ENCODE peak calls at places on chromosomes 13 and 19, in six cellular contexts. One of them, this sample, is unnamed.

GRCh38 chr19:42290523-42291436 is 11.2 kb upstream of the PRR19 start:
- DNase-seq in cardiac muscle cell: no peak
- DNase-seq in coronary artery: no peak
- DNase-seq in CD8-positive, alpha-beta memory T cell: peak
- DNase-seq in fibroblast of lung: no peak
- DNase-seq in aorta: no peak
- DNase-seq in this sample: no peak

GRCh38 chr13:36438594-36439483 is 6.5 kb downstream of the CCNA1 start:
- DNase-seq in cardiac muscle cell: no peak
- DNase-seq in coronary artery: no peak
- DNase-seq in CD8-positive, alpha-beta memory T cell: no peak
- DNase-seq in fibroblast of lung: no peak
- DNase-seq in aorta: no peak
- DNase-seq in this sample: no peak

GRCh38 chr19:10518444-10519361 is 1.5 kb upstream of the S1PR5 start:
- DNase-seq in cardiac muscle cell: no peak
- DNase-seq in coronary artery: no peak
- DNase-seq in CD8-positive, alpha-beta memory T cell: no peak
- DNase-seq in fibroblast of lung: no peak
- DNase-seq in aorta: no peak
- DNase-seq in this sample: no peak

GRCh38 chr19:54673222-54673621 is 10.4 kb downstream of the LILRB4 start:
- DNase-seq in cardiac muscle cell: no peak
- DNase-seq in coronary artery: no peak
- DNase-seq in CD8-positive, alpha-beta memory T cell: no peak
- DNase-seq in fibroblast of lung: no peak
- DNase-seq in aorta: no peak
- DNase-seq in this sample: no peak

GRCh38 chr13:23086951-23087350 is 93.8 kb upstream of the SGCG start:
- DNase-seq in cardiac muscle cell: no peak
- DNase-seq in coronary artery: no peak
- DNase-seq in CD8-positive, alpha-beta memory T cell: no peak
- DNase-seq in fibroblast of lung: no peak
- DNase-seq in aorta: no peak
- DNase-seq in this sample: no peak

GRCh38 chr13:112448621-112449544 is 72.7 kb downstream of the SPACA7 start:
- DNase-seq in cardiac muscle cell: no peak
- DNase-seq in coronary artery: peak
- DNase-seq in CD8-positive, alpha-beta memory T cell: no peak
- DNase-seq in fibroblast of lung: no peak
- DNase-seq in aorta: peak
- DNase-seq in this sample: no peak

GRCh38 chr19:47049307-47049700 is 880 bp upstream of the TMEM160 start:
- DNase-seq in cardiac muscle cell: peak
- DNase-seq in coronary artery: no peak
- DNase-seq in CD8-positive, alpha-beta memory T cell: no peak
- DNase-seq in fibroblast of lung: no peak
- DNase-seq in aorta: no peak
- DNase-seq in this sample: peak

GRCh38 chr13:77699059-77699680 is 1.7 kb downstream of the SLAIN1 start:
- DNase-seq in cardiac muscle cell: no peak
- DNase-seq in coronary artery: no peak
- DNase-seq in CD8-positive, alpha-beta memory T cell: no peak
- DNase-seq in fibroblast of lung: no peak
- DNase-seq in aorta: no peak
- DNase-seq in this sample: no peak

GRCh38 chr19:43784981-43785808 is 4.4 kb upstream of the KCNN4 start:
- DNase-seq in cardiac muscle cell: peak
- DNase-seq in coronary artery: no peak
- DNase-seq in CD8-positive, alpha-beta memory T cell: peak
- DNase-seq in fibroblast of lung: peak
- DNase-seq in aorta: peak
- DNase-seq in this sample: peak

GRCh38 chr13:34657716-34658115 is 284.4 kb upstream of the NBEA start:
- DNase-seq in cardiac muscle cell: no peak
- DNase-seq in coronary artery: no peak
- DNase-seq in CD8-positive, alpha-beta memory T cell: no peak
- DNase-seq in fibroblast of lung: peak
- DNase-seq in aorta: no peak
- DNase-seq in this sample: no peak

GRCh38 chr13:60931858-60932546 is 483.6 kb downstream of the PCDH20 start:
- DNase-seq in cardiac muscle cell: no peak
- DNase-seq in coronary artery: no peak
- DNase-seq in CD8-positive, alpha-beta memory T cell: no peak
- DNase-seq in fibroblast of lung: no peak
- DNase-seq in aorta: no peak
- DNase-seq in this sample: no peak

GRCh38 chr19:35557539-35558399 is 5.7 kb downstream of the ATP4A start:
- DNase-seq in cardiac muscle cell: peak
- DNase-seq in coronary artery: no peak
- DNase-seq in CD8-positive, alpha-beta memory T cell: peak
- DNase-seq in fibroblast of lung: peak
- DNase-seq in aorta: peak
- DNase-seq in this sample: peak

GRCh38 chr13:88552966-88553365 is 881.8 kb downstream of the SLITRK5 start:
- DNase-seq in cardiac muscle cell: no peak
- DNase-seq in coronary artery: no peak
- DNase-seq in CD8-positive, alpha-beta memory T cell: no peak
- DNase-seq in fibroblast of lung: no peak
- DNase-seq in aorta: no peak
- DNase-seq in this sample: no peak

GRCh38 chr13:29523199-29523931 is 72.1 kb downstream of the SLC7A1 start:
- DNase-seq in cardiac muscle cell: peak
- DNase-seq in coronary artery: peak
- DNase-seq in CD8-positive, alpha-beta memory T cell: no peak
- DNase-seq in fibroblast of lung: peak
- DNase-seq in aorta: no peak
- DNase-seq in this sample: peak

DNA sequence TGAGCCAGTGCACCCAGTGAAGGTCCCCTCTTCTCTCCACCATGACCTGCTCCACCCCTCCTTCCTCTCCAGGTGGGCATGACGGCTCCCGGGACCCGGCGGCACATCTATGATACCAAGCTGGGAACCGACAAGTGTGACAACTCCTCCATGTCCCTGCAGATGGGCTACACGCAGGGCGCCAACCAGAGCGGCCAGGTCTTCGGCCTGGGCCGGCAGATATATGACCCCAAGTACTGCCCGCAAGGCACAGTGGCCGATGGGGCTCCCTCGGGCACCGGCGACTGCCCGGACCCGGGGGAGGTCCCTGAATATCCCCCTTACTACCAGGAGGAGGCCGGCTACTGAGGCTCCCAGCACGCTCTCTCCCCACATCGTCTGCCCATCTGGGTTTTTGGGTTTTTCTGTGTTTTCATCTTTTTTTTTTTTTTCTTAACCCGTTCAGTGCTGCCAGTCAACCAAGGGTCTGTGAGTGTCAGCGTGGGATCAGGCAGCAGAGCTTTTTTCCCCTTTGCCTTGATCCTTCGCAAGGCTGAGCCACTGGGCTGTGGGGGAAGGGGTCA is 2.3 kb upstream of the ABCA7 start:
- DNase-seq in cardiac muscle cell: no peak
- DNase-seq in coronary artery: no peak
- DNase-seq in CD8-positive, alpha-beta memory T cell: peak
- DNase-seq in fibroblast of lung: no peak
- DNase-seq in aorta: no peak
- DNase-seq in this sample: no peak
- H3K27ac ChIP-seq in cardiac muscle cell: no peak
- H3K27ac ChIP-seq in coronary artery: peak
- H3K27ac ChIP-seq in CD8-positive, alpha-beta memory T cell: peak
- H3K27ac ChIP-seq in fibroblast of lung: peak
- H3K27ac ChIP-seq in aorta: no peak
- H3K27ac ChIP-seq in this sample: no peak

GRCh38 chr13:82654851-82655517 is 1227.3 kb downstream of the SLITRK1 start:
- DNase-seq in cardiac muscle cell: peak
- DNase-seq in coronary artery: peak
- DNase-seq in CD8-positive, alpha-beta memory T cell: no peak
- DNase-seq in fibroblast of lung: peak
- DNase-seq in aorta: peak
- DNase-seq in this sample: peak

GRCh38 chr13:82657471-82657870 is 1224.8 kb downstream of the SLITRK1 start:
- DNase-seq in cardiac muscle cell: no peak
- DNase-seq in coronary artery: no peak
- DNase-seq in CD8-positive, alpha-beta memory T cell: no peak
- DNase-seq in fibroblast of lung: no peak
- DNase-seq in aorta: no peak
- DNase-seq in this sample: no peak

GRCh38 chr13:82654143-82654542 is 1228.1 kb downstream of the SLITRK1 start:
- DNase-seq in cardiac muscle cell: no peak
- DNase-seq in coronary artery: no peak
- DNase-seq in CD8-positive, alpha-beta memory T cell: no peak
- DNase-seq in fibroblast of lung: no peak
- DNase-seq in aorta: no peak
- DNase-seq in this sample: no peak

GRCh38 chr13:82661126-82661525 is 1221.1 kb downstream of the SLITRK1 start:
- DNase-seq in cardiac muscle cell: no peak
- DNase-seq in coronary artery: no peak
- DNase-seq in CD8-positive, alpha-beta memory T cell: no peak
- DNase-seq in fibroblast of lung: no peak
- DNase-seq in aorta: no peak
- DNase-seq in this sample: no peak

DNA sequence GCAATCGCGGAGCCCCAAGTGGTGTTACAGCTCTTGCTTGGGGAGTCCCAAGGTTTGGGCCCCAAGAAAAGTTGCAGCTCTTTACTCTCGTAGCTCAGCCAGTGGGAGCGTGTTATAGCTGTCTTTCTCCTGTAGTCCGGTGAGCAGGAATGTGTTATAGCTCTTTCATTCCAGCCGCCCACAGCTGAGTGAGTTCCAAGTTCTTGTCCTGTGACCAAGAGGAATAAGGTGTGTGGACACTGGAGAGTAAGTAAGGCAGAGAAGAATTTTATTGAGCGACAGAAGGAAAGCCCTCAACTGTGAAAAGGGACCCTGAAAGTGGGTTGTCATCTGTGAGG is 1226.8 kb downstream of the SLITRK1 start:
- DNase-seq in cardiac muscle cell: peak
- DNase-seq in coronary artery: no peak
- DNase-seq in CD8-positive, alpha-beta memory T cell: no peak
- DNase-seq in fibroblast of lung: no peak
- DNase-seq in aorta: no peak
- DNase-seq in this sample: no peak
- H3K27ac ChIP-seq in cardiac muscle cell: no peak
- H3K27ac ChIP-seq in coronary artery: peak
- H3K27ac ChIP-seq in CD8-positive, alpha-beta memory T cell: no peak
- H3K27ac ChIP-seq in fibroblast of lung: peak
- H3K27ac ChIP-seq in aorta: peak
- H3K27ac ChIP-seq in this sample: no peak

DNA sequence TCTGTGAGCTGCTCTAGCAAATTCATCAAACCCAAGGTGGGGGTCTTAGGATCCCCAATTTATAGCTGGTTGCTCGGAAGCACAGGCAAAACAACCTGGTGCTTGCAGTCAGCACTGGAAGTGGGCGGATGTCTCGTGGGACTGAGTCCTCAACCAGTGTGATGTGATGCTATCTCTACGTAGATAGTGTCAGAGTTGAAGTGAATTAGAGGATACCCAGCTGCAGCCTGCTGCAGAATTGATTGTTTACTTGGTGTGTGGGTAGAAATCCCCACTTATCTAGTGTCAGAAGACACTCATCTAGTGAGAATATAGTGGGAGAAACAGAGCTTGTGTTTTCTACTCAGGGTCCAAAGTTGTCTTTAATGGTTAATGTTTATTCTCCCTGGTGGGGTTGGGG is 63.3 kb downstream of the CBY2 start:
- DNase-seq in cardiac muscle cell: no peak
- DNase-seq in coronary artery: no peak
- DNase-seq in CD8-positive, alpha-beta memory T cell: no peak
- DNase-seq in fibroblast of lung: no peak
- DNase-seq in aorta: no peak
- DNase-seq in this sample: no peak
- H3K27ac ChIP-seq in cardiac muscle cell: no peak
- H3K27ac ChIP-seq in coronary artery: no peak
- H3K27ac ChIP-seq in CD8-positive, alpha-beta memory T cell: no peak
- H3K27ac ChIP-seq in fibroblast of lung: no peak
- H3K27ac ChIP-seq in aorta: no peak
- H3K27ac ChIP-seq in this sample: no peak

DNA sequence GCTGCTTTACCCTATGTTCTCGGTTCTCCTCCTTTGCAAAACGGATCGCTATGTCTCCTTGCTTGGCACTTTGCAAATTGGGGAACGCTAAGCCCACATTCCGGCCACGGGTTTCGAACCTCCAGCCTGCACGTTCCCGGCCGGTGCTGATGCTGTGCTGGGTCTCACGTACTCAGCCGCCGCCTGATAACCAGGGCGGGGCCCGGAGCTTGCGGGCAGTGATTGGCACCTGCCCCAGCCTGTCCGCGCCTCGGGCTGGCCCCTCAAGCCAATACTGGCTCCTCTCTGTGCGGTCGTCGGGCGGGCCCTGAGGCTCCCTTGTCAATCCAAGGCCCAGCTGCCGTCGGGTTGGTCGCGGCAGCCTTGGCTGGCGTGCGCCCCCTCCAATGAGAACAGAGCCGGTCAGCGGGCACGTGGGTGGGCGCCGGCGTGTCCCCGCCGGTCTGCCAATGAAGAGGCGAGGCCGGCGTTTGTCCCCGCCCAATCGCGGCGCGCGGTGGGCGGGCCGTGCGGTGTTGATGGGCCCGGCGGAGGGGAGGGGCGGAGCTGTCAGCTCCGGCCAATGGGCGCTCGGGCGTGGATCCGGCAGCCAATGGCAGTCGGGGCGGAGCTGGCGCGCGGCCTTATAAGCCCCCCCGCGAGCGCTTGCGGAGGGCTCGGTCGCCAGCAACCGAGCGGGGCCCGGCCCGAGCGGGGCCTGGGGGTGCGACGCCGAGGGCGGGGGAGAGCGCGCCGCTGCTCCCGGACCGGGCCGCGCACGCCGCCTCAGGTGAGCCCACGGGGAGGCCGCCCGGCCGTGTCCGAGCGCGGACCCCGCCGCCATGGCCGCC is at the start of gene KDM4B:
- DNase-seq in cardiac muscle cell: peak
- DNase-seq in coronary artery: peak
- DNase-seq in CD8-positive, alpha-beta memory T cell: peak
- DNase-seq in fibroblast of lung: peak
- DNase-seq in aorta: peak
- DNase-seq in this sample: peak
- H3K27ac ChIP-seq in cardiac muscle cell: peak
- H3K27ac ChIP-seq in coronary artery: peak
- H3K27ac ChIP-seq in CD8-positive, alpha-beta memory T cell: peak
- H3K27ac ChIP-seq in fibroblast of lung: peak
- H3K27ac ChIP-seq in aorta: no peak
- H3K27ac ChIP-seq in this sample: peak